ENCODE peak calls at places on chromosomes 1 and 21, in eight cellular contexts. S is breast epithelium, B is PC-9, A is pancreas, W is cardiac fibroblast, H is choroid plexus epithelial cell, E is Caco-2, P is K562. J is an unnamed sample.

GRCh38 chr1:982765-983436 is 1.0 kb upstream of the PERM1 start:
- DNase-seq in S (no peak), B (no peak), A (peak; percentile 45), W (no peak), H (no peak), E (no peak), P (no peak), J (no peak)

GRCh38 chr1:154416496-154417337 is 11.6 kb downstream of the IL6R start:
- DNase-seq in S (no peak), B (no peak), A (no peak), W (no peak), H (no peak), E (no peak), P (no peak), J (no peak)

GRCh38 chr1:164753521-164754077 is 194.6 kb downstream of the PBX1 start:
- DNase-seq in S (no peak), B (no peak), A (no peak), W (peak; percentile 18), H (no peak), E (no peak), P (no peak), J (no peak)

GRCh38 chr1:99704356-99704816 is 58.5 kb downstream of the PALMD start:
- DNase-seq in S (no peak), B (peak; percentile 17), A (no peak), W (no peak), H (no peak), E (no peak), P (no peak), J (no peak)

GRCh38 chr1:221708987-221709386 is 32.9 kb downstream of the DUSP10 start:
- DNase-seq in S (peak; percentile 67), B (peak; percentile 59), A (peak; percentile 80), W (peak; percentile 87), H (peak; percentile 49), E (no peak), P (no peak), J (peak; percentile 80)

GRCh38 chr1:18883636-18884418 is 18.5 kb downstream of the ALDH4A1 start:
- DNase-seq in S (peak; percentile 64), B (no peak), A (peak; percentile 87), W (peak; percentile 75), H (peak; percentile 81), E (peak; percentile 79), P (peak; percentile 79), J (peak; percentile 78)

GRCh38 chr1:43582162-43582566 is 51.5 kb downstream of the PTPRF start:
- DNase-seq in S (peak; percentile 84), B (peak; percentile 91), A (no peak), W (peak; percentile 90), H (peak; percentile 95), E (peak; percentile 19), P (peak; percentile 73), J (peak; percentile 86)

GRCh38 chr1:228215663-228216116 is 7.8 kb downstream of the OBSCN start:
- DNase-seq in S (no peak), B (no peak), A (peak; percentile 68), W (no peak), H (no peak), E (no peak), P (no peak), J (no peak)

GRCh38 chr1:170309389-170310013 is 163.7 kb downstream of the NTMT2 start:
- DNase-seq in S (no peak), B (no peak), A (no peak), W (peak; percentile 92), H (peak; percentile 98), E (no peak), P (no peak), J (peak; percentile 87)

GRCh38 chr21:33881689-33882440 is 33.7 kb downstream of the ATP5PO start:
- DNase-seq in S (no peak), B (no peak), A (no peak), W (no peak), H (peak; percentile 75), E (no peak), P (no peak), J (no peak)

GRCh38 chr1:112058815-112059450 is 69.5 kb upstream of the KCND3 start:
- DNase-seq in S (no peak), B (no peak), A (no peak), W (no peak), H (no peak), E (peak; percentile 1), P (peak; percentile 22), J (no peak)

GRCh38 chr1:232096751-232097150 is 470.2 kb downstream of the DISC1 start:
- DNase-seq in S (no peak), B (no peak), A (no peak), W (no peak), H (peak; percentile 2), E (no peak), P (no peak), J (no peak)

DNA sequence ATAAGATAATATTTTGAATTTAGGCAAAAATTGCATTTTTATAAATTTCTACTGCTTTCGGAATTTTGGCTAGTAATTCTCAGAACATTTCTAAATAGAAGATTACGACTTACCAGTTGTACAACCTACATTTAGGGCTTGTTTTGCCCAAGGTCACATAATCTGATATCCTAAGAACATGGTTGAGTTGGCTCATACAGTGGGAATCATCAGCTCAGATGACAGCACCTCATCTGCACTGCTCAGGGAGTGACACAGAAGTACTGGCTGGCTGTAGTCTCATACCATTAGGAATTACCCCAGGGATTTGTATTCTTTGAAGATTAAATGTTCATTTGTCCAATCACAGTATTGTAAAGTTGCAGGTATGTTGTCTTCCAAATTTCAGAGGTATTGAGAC is 217.6 kb downstream of the ADGRL2 start:
- DNase-seq in S (no peak), B (no peak), A (no peak), W (no peak), H (no peak), E (no peak), P (no peak), J (no peak)
- H3K4me3 ChIP-seq in S (no peak overlapping the region), B (no peak overlapping the region), A (no peak overlapping the region), W (no peak overlapping the region), H (no peak overlapping the region), E (no peak overlapping the region), P (no peak overlapping the region), J (no peak overlapping the region)

GRCh38 chr1:223711173-223711572 is 1.2 kb upstream of the CAPN2 start:
- DNase-seq in S (no peak), B (peak; percentile 65), A (no peak), W (peak; percentile 63), H (peak; percentile 75), E (no peak), P (peak; percentile 54), J (peak; percentile 37)

GRCh38 chr1:223708001-223708359 is 4.4 kb upstream of the CAPN2 start:
- DNase-seq in S (peak; percentile 47), B (no peak), A (no peak), W (no peak), H (no peak), E (no peak), P (no peak), J (no peak)

GRCh38 chr1:223708651-223709268 is 3.6 kb upstream of the CAPN2 start:
- DNase-seq in S (no peak), B (no peak), A (no peak), W (no peak), H (no peak), E (no peak), P (peak; percentile 19), J (no peak)

GRCh38 chr1:223710179-223711133 is 1.9 kb upstream of the CAPN2 start:
- DNase-seq in S (no peak), B (no peak), A (no peak), W (no peak), H (no peak), E (peak; percentile 79), P (peak; percentile 38), J (no peak)

DNA sequence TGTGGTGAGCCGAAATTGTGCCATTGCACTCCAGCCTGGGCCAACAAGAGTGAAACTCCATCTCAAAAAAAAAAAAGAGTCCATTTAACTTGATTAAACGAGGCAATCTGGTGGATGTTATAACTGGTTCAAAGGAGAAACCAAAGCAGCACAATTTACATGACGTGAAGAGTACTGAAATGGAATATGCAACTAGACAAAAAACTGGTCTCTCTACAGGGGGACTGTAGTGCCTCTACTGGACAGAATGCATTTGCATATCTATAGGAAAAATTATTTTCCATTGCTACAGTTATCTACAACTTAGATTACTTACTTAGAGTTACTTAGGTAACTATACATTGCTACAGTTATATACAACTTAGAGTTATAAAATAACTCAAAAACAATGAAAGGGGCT is 2.7 kb upstream of the CAPN2 start:
- DNase-seq in S (no peak), B (no peak), A (no peak), W (peak; percentile 54), H (peak; percentile 78), E (no peak), P (peak; percentile 44), J (peak; percentile 51)
- TF ChIP-seq CTCF in S (no peak), B (peak; percentile 52), A (no peak), W (peak; percentile 54), H (peak; percentile 62), E (peak; percentile 8), P (no peak), J (peak; percentile 56)

GRCh38 chr1:204578867-204579664 is 62.9 kb downstream of the MDM4 start:
- DNase-seq in S (no peak), B (no peak), A (no peak), W (peak; percentile 30), H (peak; percentile 51), E (no peak), P (no peak), J (peak; percentile 59)

GRCh38 chr1:204580862-204581261 is 64.7 kb downstream of the MDM4 start:
- DNase-seq in S (no peak), B (no peak), A (no peak), W (no peak), H (no peak), E (no peak), P (no peak), J (no peak)

GRCh38 chr1:204581759-204582158 is 65.6 kb downstream of the MDM4 start:
- DNase-seq in S (no peak), B (no peak), A (no peak), W (no peak), H (no peak), E (no peak), P (no peak), J (no peak)

GRCh38 chr1:204577794-204578478 is 61.7 kb downstream of the MDM4 start:
- DNase-seq in S (no peak), B (no peak), A (no peak), W (no peak), H (no peak), E (no peak), P (no peak), J (no peak)

GRCh38 chr1:204579681-204580080 is 63.5 kb downstream of the MDM4 start:
- DNase-seq in S (no peak), B (no peak), A (no peak), W (no peak), H (no peak), E (no peak), P (no peak), J (no peak)
- H3K4me3 ChIP-seq in S (no peak overlapping the region), B (no peak overlapping the region), A (no peak overlapping the region), W (no peak overlapping the region), H (no peak overlapping the region), E (no peak overlapping the region), P (no peak overlapping the region), J (no peak overlapping the region)

DNA sequence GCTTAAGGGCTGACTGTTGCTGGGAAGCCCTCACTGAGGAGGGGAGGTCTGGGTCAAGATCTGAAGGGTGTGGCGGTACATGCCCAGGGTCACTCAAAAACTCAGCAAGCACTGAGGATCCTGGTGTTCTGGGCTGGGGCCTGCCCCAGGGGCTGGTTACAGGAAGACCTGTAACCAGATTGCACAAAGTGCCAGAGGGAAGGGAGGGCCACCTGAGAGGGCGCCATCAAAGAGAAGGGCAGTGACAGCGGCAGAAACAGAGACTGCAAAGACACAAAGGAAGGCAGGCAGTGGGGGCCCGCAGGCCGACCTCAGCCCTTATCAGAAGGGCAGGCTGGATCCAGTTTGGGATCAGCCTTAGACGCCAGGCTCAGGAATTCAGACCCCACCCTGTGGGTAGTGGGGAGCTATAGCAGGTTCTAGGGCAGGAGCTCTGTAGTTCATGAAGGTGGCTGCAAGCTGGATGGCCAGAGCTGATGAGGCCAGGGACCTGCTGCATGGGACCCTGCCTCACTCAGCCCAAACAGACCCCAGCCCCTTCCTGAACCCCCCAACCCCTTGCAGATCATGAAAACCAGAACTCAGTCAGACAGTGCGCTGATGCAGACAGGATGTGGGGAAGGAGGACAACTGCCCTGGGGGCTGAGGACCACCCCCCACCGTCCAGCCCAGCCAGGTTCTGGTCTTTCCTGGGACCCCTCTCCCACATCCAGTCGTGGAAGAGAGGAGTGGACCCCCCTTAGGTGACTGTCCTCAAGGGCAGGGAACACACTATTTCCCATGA is 3.9 kb downstream of the SH2D5 start:
- DNase-seq in S (no peak), B (no peak), A (no peak), W (no peak), H (no peak), E (no peak), P (no peak), J (no peak)
- TF ChIP-seq CTCF in S (no peak), B (no peak), A (no peak), W (no peak), H (no peak), E (no peak), P (no peak), J (no peak)

J was measured in fibroblast of pulmonary artery.